ENCODE peak calls at places on chromosomes 3 and 15, in eight cellular contexts. O is AG04449, G is uterus, V is AG04450, I is BJ, D is AG09319, E is ovary, T is cardiac muscle cell. C is an unnamed sample.

GRCh38 chr3:37864904-37865303 is 3.2 kb downstream of the CTDSPL start:
- DNase-seq in O (no peak), G (no peak), V (no peak), I (no peak), D (no peak), E (no peak), T (no peak), C (peak; percentile 50)

GRCh38 chr15:56325186-56325585 is 40.0 kb upstream of the TEX9 start:
- DNase-seq in O (peak; percentile 3), G (no peak), V (no peak), I (peak; percentile 3), D (no peak), E (no peak), T (peak; percentile 42), C (no peak)

GRCh38 chr15:72857331-72858065 is 73.9 kb upstream of the ADPGK start:
- DNase-seq in O (no peak), G (no peak), V (no peak), I (no peak), D (no peak), E (no peak), T (no peak), C (no peak)

GRCh38 chr3:56118968-56119367 is 349.3 kb downstream of the ERC2 start:
- DNase-seq in O (no peak), G (no peak), V (no peak), I (no peak), D (no peak), E (no peak), T (no peak), C (no peak)

GRCh38 chr3:30289324-30289723 is 317.1 kb upstream of the TGFBR2 start:
- DNase-seq in O (no peak), G (no peak), V (no peak), I (no peak), D (no peak), E (no peak), T (peak; percentile 32), C (peak; percentile 6)

GRCh38 chr3:9676780-9677179 is 26.9 kb upstream of the CPNE9 start:
- DNase-seq in O (no peak), G (no peak), V (no peak), I (no peak), D (no peak), E (no peak), T (no peak), C (no peak)

GRCh38 chr3:35537265-35537664 is 102.1 kb upstream of the ARPP21 start:
- DNase-seq in O (no peak), G (no peak), V (no peak), I (no peak), D (no peak), E (no peak), T (peak; percentile 25), C (no peak)

GRCh38 chr3:42663581-42664442 is 10.3 kb downstream of the ZBTB47 start:
- DNase-seq in O (no peak), G (no peak), V (no peak), I (no peak), D (no peak), E (no peak), T (no peak), C (no peak)

GRCh38 chr3:47024932-47025331 is 45.5 kb downstream of the NBEAL2 start:
- DNase-seq in O (no peak), G (no peak), V (no peak), I (no peak), D (no peak), E (no peak), T (peak; percentile 30), C (no peak)

GRCh38 chr15:87874896-87875661 is 381.5 kb downstream of the NTRK3 start:
- DNase-seq in O (no peak), G (no peak), V (peak; percentile 26), I (peak; percentile 60), D (no peak), E (no peak), T (peak; percentile 72), C (no peak)

GRCh38 chr3:133570139-133570936 is 3.1 kb upstream of the CDV3 start:
- DNase-seq in O (no peak), G (no peak), V (no peak), I (peak; percentile 47), D (no peak), E (no peak), T (peak; percentile 88), C (peak; percentile 45)

GRCh38 chr3:10697918-10698317 is 118.1 kb upstream of the SLC6A11 start:
- DNase-seq in O (no peak), G (no peak), V (no peak), I (no peak), D (no peak), E (no peak), T (peak; percentile 9), C (no peak)

GRCh38 chr3:50542177-50543034 is 25.1 kb downstream of the C3orf18 start:
- DNase-seq in O (no peak), G (peak; percentile 66), V (peak; percentile 41), I (no peak), D (no peak), E (peak; percentile 74), T (peak; percentile 65), C (peak; percentile 57)
- TF ChIP-seq CTCF in O (peak; percentile 84), G (peak; percentile 80), V (peak; percentile 91), I (peak; percentile 93), D (peak; percentile 92), E (peak; percentile 69), T (peak; percentile 91), C (peak; percentile 87)

DNA sequence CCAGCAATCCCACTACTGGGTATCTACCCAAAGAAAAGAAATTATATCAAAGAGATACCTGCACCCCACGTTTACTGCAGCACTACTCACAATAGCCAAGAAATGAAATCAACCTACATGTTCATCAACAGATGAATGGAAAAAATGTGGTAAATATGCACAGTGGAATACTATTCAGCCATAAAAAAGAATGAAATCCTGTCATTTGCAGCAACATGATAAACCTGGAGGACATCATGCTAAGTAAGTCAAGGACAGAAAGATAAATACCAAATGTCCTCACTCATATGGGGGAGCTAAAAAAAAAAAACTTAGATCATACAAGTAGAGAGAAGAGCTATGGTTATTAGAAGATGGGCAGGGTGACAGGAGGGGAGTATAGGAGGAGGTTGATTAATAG is 9.1 kb downstream of the ZBTB11 start:
- DNase-seq in O (no peak), G (no peak), V (no peak), I (no peak), D (no peak), E (no peak), T (no peak), C (no peak)
- TF ChIP-seq CTCF in O (no peak), G (no peak), V (no peak), I (no peak), D (no peak), E (no peak), T (no peak), C (no peak)

DNA sequence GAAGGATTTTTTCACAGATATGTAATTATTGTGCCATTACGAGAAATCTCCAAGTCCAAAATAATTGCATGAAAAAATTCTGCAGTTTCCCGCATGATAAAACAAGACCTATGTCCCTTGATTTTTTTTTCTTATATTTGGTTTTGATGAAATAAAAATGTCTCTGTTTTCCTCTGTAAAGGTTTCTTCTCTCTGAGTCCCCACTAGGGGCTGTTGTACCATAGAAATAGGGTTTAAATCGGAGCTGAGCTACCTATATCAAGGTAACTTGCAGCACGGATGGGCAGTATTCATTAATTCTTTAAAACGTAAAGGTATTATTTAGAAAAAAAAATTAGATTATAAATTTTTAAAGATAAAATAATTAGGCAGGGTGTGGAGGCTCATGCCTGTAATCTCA is 66.6 kb upstream of the IGF1R start:
- DNase-seq in O (no peak), G (no peak), V (no peak), I (no peak), D (no peak), E (no peak), T (no peak), C (peak; percentile 7)
- TF ChIP-seq CTCF in O (no peak), G (no peak), V (peak; percentile 41), I (peak; percentile 16), D (no peak), E (no peak), T (peak; percentile 16), C (peak; percentile 49)

DNA sequence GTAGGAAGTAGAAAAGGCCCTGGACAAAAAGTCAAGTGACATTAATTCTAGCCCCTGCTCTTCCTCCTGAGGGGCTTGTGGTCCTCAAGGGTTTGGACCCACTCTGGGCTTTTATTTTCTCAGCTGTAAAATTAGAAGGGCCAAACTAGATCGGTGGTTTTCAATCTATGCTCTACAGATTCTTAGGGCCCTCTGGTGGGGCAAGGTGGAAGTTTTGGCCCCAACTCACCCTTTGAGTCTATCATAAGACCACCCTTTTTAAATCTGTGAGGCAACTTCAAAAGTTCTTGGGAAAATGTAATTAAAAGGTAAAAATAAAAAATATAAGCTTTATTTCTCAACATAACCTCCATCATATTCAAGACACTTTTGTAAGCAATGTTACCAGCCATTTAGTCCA is 25.6 kb upstream of the CFAP161 start:
- DNase-seq in O (no peak), G (no peak), V (no peak), I (no peak), D (no peak), E (no peak), T (peak; percentile 10), C (no peak)
- TF ChIP-seq CTCF in O (peak; percentile 32), G (no peak), V (peak; percentile 53), I (peak; percentile 59), D (peak; percentile 28), E (no peak), T (peak; percentile 58), C (peak; percentile 21)

GRCh38 chr15:74976159-74976558 is 19.2 kb upstream of the SCAMP5 start:
- DNase-seq in O (no peak), G (no peak), V (no peak), I (no peak), D (no peak), E (no peak), T (no peak), C (no peak)
- TF ChIP-seq CTCF in O (no peak), G (no peak), V (no peak), I (no peak), D (no peak), E (no peak), T (no peak), C (no peak)

GRCh38 chr3:119543147-119543546 is 16.3 kb downstream of the CD80 start:
- DNase-seq in O (no peak), G (no peak), V (no peak), I (no peak), D (no peak), E (no peak), T (no peak), C (no peak)
- TF ChIP-seq CTCF in O (no peak), G (no peak), V (peak; percentile 3), I (peak; percentile 18), D (no peak), E (no peak), T (no peak), C (no peak)

C was measured in Caco-2.